ENCODE peak calls at places on chromosomes 7 and 10, in four cellular contexts. F is lower lobe of right lung, V is MM.1S, H is choroid plexus epithelial cell. P is an unnamed sample.

GRCh38 chr7:127847641-127848040 is 183.6 kb downstream of the LRRC4 start:
- DNase-seq in H (no peak), V (no peak), F (no peak), P (no peak)

GRCh38 chr7:76198202-76198601 is 3.5 kb upstream of the SRRM3 start:
- DNase-seq in F (no peak), H (no peak), V (no peak), P (no peak)

GRCh38 chr10:69477968-69478597 is 26.8 kb downstream of the TSPAN15 start:
- DNase-seq in V (no peak), H (no peak), F (peak), P (no peak)

GRCh38 chr7:95886501-95887090 is 114.2 kb downstream of the DYNC1I1 start:
- DNase-seq in H (peak), F (no peak), V (no peak), P (no peak)

GRCh38 chr10:11434323-11434722 is 177.1 kb downstream of the USP6NL start:
- DNase-seq in F (no peak), H (no peak), V (no peak), P (no peak)

GRCh38 chr7:115707236-115707635 is 323.3 kb downstream of the TFEC start:
- DNase-seq in F (no peak), V (peak), H (peak), P (no peak)

GRCh38 chr10:113993489-113993932 is 50.2 kb upstream of the ADRB1 start:
- DNase-seq in V (no peak), F (no peak), H (peak), P (no peak)

GRCh38 chr7:155392726-155393570 is 65.0 kb upstream of the EN2 start:
- DNase-seq in F (no peak), H (no peak), V (no peak), P (no peak)

GRCh38 chr10:62794306-62794705 is 10.2 kb upstream of the ADO start:
- DNase-seq in F (no peak), V (no peak), H (peak), P (no peak)

GRCh38 chr7:7812112-7812511 is 93.7 kb upstream of the RPA3 start:
- DNase-seq in F (no peak), V (no peak), H (peak), P (no peak)

GRCh38 chr10:118910702-118911101 is 118.8 kb upstream of the NANOS1 start:
- DNase-seq in H (no peak), F (no peak), V (no peak), P (no peak)
- TF ChIP-seq CTCF in H (no peak), F (no peak), V (no peak), P (no peak)

GRCh38 chr10:42753126-42753506 is 29.5 kb upstream of the BMS1 start:
- DNase-seq in F (peak), H (peak), V (no peak), P (peak)
- TF ChIP-seq CTCF in F (peak), H (peak), V (no peak), P (peak)

DNA sequence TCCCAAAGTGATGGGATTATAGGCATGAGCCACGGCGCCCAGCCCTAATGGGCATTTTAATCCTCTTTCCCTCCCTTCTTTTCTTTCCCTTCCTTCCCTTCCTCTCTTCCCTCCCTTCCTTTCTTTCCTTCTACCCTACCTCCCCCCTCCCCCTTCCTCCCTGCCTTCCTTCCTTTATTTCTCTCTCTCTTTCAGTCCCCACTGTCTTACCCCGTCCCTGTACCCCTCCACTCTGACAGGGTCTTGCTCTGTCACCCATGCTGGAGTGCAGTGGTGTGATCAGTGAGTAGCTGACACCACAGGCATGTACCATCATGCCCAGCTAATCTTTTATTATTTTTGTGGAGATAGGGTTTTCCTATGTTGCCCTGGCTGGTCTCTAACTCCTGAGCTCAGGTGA is 24.2 kb downstream of the LCOR start:
- DNase-seq in F (no peak), H (no peak), V (no peak), P (no peak)
- TF ChIP-seq CTCF in F (no peak), H (no peak), V (no peak), P (no peak)

DNA sequence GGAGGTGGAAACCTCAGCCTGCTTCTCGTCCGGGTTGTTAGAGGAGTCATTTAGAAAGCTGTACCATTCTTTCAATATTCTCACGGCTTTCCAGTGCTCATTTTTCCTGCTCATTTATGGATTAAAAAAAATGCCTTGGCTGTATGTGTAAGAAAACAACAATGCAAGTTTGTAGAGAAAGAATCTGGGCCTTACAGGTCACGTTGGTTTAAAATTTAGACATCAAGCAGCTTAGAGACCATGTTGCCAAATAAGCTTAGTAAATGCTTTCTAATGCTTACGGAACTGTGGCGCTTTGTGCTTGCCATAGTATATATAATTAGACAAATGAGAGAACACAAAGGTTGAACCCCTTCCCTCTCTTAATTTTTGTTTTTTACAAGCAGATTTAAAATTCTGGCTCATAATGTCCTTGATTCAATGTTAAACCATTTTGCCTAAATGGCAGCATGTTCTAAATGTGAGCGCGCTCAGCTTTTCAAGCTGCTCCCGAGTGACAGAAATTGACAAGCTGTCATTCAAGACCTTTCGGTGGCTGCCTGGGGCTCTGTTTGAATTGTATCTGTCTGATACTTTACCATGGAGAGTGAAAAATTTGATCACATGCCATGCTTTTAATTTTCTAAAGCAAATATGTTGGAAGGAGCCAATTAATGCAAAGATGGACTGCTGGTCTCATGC is 1.1 kb downstream of the ARMS2 start:
- DNase-seq in V (no peak), H (no peak), F (no peak), P (no peak)
- TF ChIP-seq CTCF in V (no peak), H (no peak), F (no peak), P (no peak)

GRCh38 chr7:151856098-151856497 is 20.8 kb downstream of the PRKAG2 start:
- DNase-seq in V (no peak), H (no peak), F (peak), P (no peak)
- TF ChIP-seq CTCF in V (no peak), H (no peak), F (no peak), P (no peak)

P was measured in mesothelial cell of epicardium.